ENCODE peak calls at places on chromosomes 13 and 19, in seven cellular contexts. L is nephron progenitor cell, Y is NCI-H2107, M is body of pancreas, U is left lung, B is DMS153, Z is natural killer cell. I is an unnamed sample.

GRCh38 chr13:92745233-92745632 is 481.4 kb upstream of the GPC6 start:
- DNase-seq in L (no peak), Y (no peak), M (no peak), U (no peak), B (no peak), Z (no peak), I (no peak)

GRCh38 chr13:24161010-24161775 is 673 bp downstream of the SPATA13 start:
- DNase-seq in L (peak), Y (no peak), M (peak), U (peak), B (no peak), Z (no peak), I (no peak)

GRCh38 chr13:52053460-52053859 is 29.0 kb downstream of the UTP14C start:
- DNase-seq in L (no peak), Y (no peak), M (no peak), U (no peak), B (no peak), Z (no peak), I (no peak)

GRCh38 chr13:43357435-43358065 is 334.2 kb downstream of the DNAJC15 start:
- DNase-seq in L (no peak), Y (no peak), M (no peak), U (no peak), B (no peak), Z (no peak), I (no peak)

GRCh38 chr13:41751277-41751676 is 209.6 kb downstream of the VWA8 start:
- DNase-seq in L (no peak), Y (no peak), M (peak), U (peak), B (no peak), Z (no peak), I (no peak)

GRCh38 chr13:110135977-110136597 is 170.9 kb downstream of the COL4A1 start:
- DNase-seq in L (no peak), Y (no peak), M (no peak), U (no peak), B (no peak), Z (no peak), I (no peak)

GRCh38 chr19:1668339-1669123 is 16.1 kb upstream of the TCF3 start:
- DNase-seq in L (peak), Y (no peak), M (no peak), U (no peak), B (no peak), Z (no peak), I (no peak)

GRCh38 chr19:45016388-45017314 is 15.4 kb downstream of the RELB start:
- DNase-seq in L (peak), Y (peak), M (peak), U (no peak), B (peak), Z (peak), I (no peak)

GRCh38 chr19:13173129-13173737 is 23.0 kb downstream of the IER2 start:
- DNase-seq in L (no peak), Y (no peak), M (no peak), U (no peak), B (no peak), Z (no peak), I (no peak)

GRCh38 chr13:41941174-41941573 is 19.7 kb downstream of the VWA8 start:
- DNase-seq in L (no peak), Y (no peak), M (no peak), U (no peak), B (no peak), Z (no peak), I (no peak)

GRCh38 chr13:112013665-112014064 is 53.3 kb upstream of the SOX1 start:
- DNase-seq in L (no peak), Y (no peak), M (no peak), U (no peak), B (no peak), Z (no peak), I (no peak)

GRCh38 chr13:94646904-94647303 is 45.2 kb downstream of the GPR180 start:
- DNase-seq in L (no peak), Y (no peak), M (no peak), U (no peak), B (peak), Z (no peak), I (no peak)

GRCh38 chr19:58338336-58338735 is 11.5 kb downstream of the ZSCAN22 start:
- DNase-seq in L (no peak), Y (no peak), M (no peak), U (no peak), B (no peak), Z (no peak), I (no peak)

GRCh38 chr19:4624733-4625362 is 14.5 kb upstream of the TNFAIP8L1 start:
- DNase-seq in L (peak), Y (no peak), M (no peak), U (no peak), B (peak), Z (no peak), I (no peak)

GRCh38 chr13:86402500-86402899 is 603.3 kb upstream of the SLITRK6 start:
- DNase-seq in L (no peak), Y (no peak), M (no peak), U (no peak), B (no peak), Z (no peak), I (no peak)

GRCh38 chr13:113855012-113855921 is 8.6 kb downstream of the GAS6 start:
- DNase-seq in L (no peak), Y (no peak), M (peak), U (no peak), B (no peak), Z (peak), I (no peak)

GRCh38 chr13:73074101-73074500 is 15.3 kb downstream of the KLF5 start:
- DNase-seq in L (no peak), Y (no peak), M (no peak), U (no peak), B (no peak), Z (no peak), I (no peak)

GRCh38 chr13:49436890-49437289 is 7.0 kb downstream of the CAB39L start:
- DNase-seq in L (no peak), Y (no peak), M (peak), U (peak), B (no peak), Z (no peak), I (no peak)

GRCh38 chr13:39385154-39385553 is 217.8 kb downstream of the LHFPL6 start:
- DNase-seq in L (no peak), Y (no peak), M (no peak), U (no peak), B (no peak), Z (no peak), I (no peak)

GRCh38 chr19:18637644-18638630 is 1.1 kb downstream of the KLHL26 start:
- DNase-seq in L (no peak), Y (no peak), M (peak), U (no peak), B (peak), Z (no peak), I (no peak)

GRCh38 chr19:2415281-2415972 is 12.0 kb downstream of the TIMM13 start:
- DNase-seq in L (no peak), Y (no peak), M (no peak), U (no peak), B (no peak), Z (no peak), I (no peak)